ENCODE peak calls at places on chromosomes 6 and 20, in eight cellular contexts. Q, O, E, K, X, P, S and M are unnamed samples.

GRCh38 chr20:16459019-16459700 is 114.1 kb downstream of the KIF16B start:
- DNase-seq in X (no peak), Q (no peak), P (peak), E (peak), S (no peak), K (no peak), O (no peak), M (peak)

GRCh38 chr20:63138855-63139341 is 77.0 kb downstream of the YTHDF1 start:
- DNase-seq in Q (peak), P (peak), S (no peak), E (no peak), O (no peak), K (no peak), X (no peak), M (no peak)

GRCh38 chr6:136051140-136051775 is 198.9 kb downstream of the MTFR2 start:
- DNase-seq in X (no peak), E (peak), P (peak), K (peak), Q (no peak), S (no peak), O (no peak), M (no peak)

GRCh38 chr6:112216699-112217551 is 37.4 kb downstream of the LAMA4 start:
- DNase-seq in K (no peak), Q (no peak), X (no peak), O (no peak), P (peak), S (no peak), E (no peak), M (no peak)

GRCh38 chr6:160221423-160221822 is 37.2 kb downstream of the SLC22A2 start:
- DNase-seq in E (no peak), K (no peak), P (peak), S (no peak), Q (no peak), O (no peak), X (no peak), M (no peak)

GRCh38 chr6:134145786-134146185 is 93.4 kb upstream of the SLC2A12 start:
- DNase-seq in E (no peak), P (peak), K (no peak), Q (no peak), O (no peak), X (no peak), S (no peak), M (no peak)

GRCh38 chr6:70638468-70638867 is 29.2 kb upstream of the SMAP1 start:
- DNase-seq in K (no peak), Q (no peak), E (no peak), S (no peak), O (no peak), P (no peak), X (no peak), M (no peak)

GRCh38 chr6:162237331-162237730 is 490.2 kb downstream of the PRKN start:
- DNase-seq in X (peak), O (no peak), S (no peak), E (no peak), Q (no peak), K (no peak), P (no peak), M (no peak)

GRCh38 chr6:788058-788457 is 95.1 kb upstream of the EXOC2 start:
- DNase-seq in K (no peak), E (no peak), Q (no peak), P (no peak), S (no peak), O (no peak), X (no peak), M (no peak)

GRCh38 chr20:57779401-57780003 is 69.7 kb upstream of the PMEPA1 start:
- DNase-seq in K (no peak), P (no peak), X (no peak), E (no peak), O (no peak), S (peak), Q (peak), M (no peak)

GRCh38 chr6:157304840-157305675 is 18.3 kb downstream of the TMEM242 start:
- DNase-seq in X (no peak), E (no peak), K (no peak), P (peak), Q (no peak), O (no peak), S (no peak), M (peak)

GRCh38 chr20:39944861-39945260 is 744.2 kb downstream of the MAFB start:
- DNase-seq in K (no peak), X (no peak), O (no peak), S (no peak), Q (no peak), P (no peak), E (no peak), M (no peak)

GRCh38 chr6:42086046-42086664 is 35.8 kb downstream of the TAF8 start:
- DNase-seq in K (no peak), E (no peak), S (no peak), P (no peak), O (no peak), Q (no peak), X (no peak), M (no peak)

GRCh38 chr6:109690373-109690739 is 646 bp downstream of the AK9 start:
- DNase-seq in K (peak), Q (peak), X (peak), S (no peak), O (peak), P (no peak), E (peak), M (peak)

GRCh38 chr6:142542704-142543233 is 241.0 kb downstream of the ADGRG6 start:
- DNase-seq in Q (no peak), K (no peak), S (no peak), P (peak), E (peak), X (no peak), O (peak), M (peak)

GRCh38 chr20:24389686-24390085 is 79.7 kb upstream of the SYNDIG1 start:
- DNase-seq in E (peak), K (peak), X (no peak), P (no peak), Q (no peak), O (no peak), S (no peak), M (no peak)

GRCh38 chr6:13733178-13733851 is 21.7 kb upstream of the RANBP9 start:
- DNase-seq in Q (peak), O (peak), X (no peak), K (no peak), E (peak), S (no peak), P (peak), M (peak)

GRCh38 chr20:25539742-25540201 is 45.6 kb downstream of the NINL start:
- DNase-seq in E (no peak), O (no peak), K (no peak), Q (no peak), P (peak), X (no peak), S (no peak), M (no peak)

GRCh38 chr20:25045343-25045712 is 12.6 kb downstream of the ACSS1 start:
- DNase-seq in Q (peak), P (no peak), O (no peak), S (peak), K (no peak), X (no peak), E (no peak), M (peak)

GRCh38 chr20:32449890-32450401 is 91.8 kb downstream of the ASXL1 start:
- DNase-seq in O (no peak), K (no peak), E (no peak), Q (no peak), P (no peak), S (no peak), X (no peak), M (no peak)

GRCh38 chr6:137316626-137317025 is 97.4 kb upstream of the IFNGR1 start:
- DNase-seq in Q (no peak), K (no peak), E (no peak), S (no peak), O (no peak), X (no peak), P (no peak), M (no peak)

GRCh38 chr20:17287998-17288397 is 61.2 kb downstream of the PCSK2 start:
- DNase-seq in P (no peak), Q (no peak), O (no peak), E (no peak), X (no peak), S (no peak), K (no peak), M (no peak)

GRCh38 chr6:125759184-125759902 is 9.9 kb downstream of the HEY2 start:
- DNase-seq in Q (no peak), E (no peak), P (no peak), K (no peak), S (peak), O (peak), X (peak), M (no peak)

GRCh38 chr20:17500271-17500670 is 30.9 kb downstream of the BFSP1 start:
- DNase-seq in S (peak), Q (no peak), X (no peak), E (no peak), K (no peak), O (no peak), P (no peak), M (no peak)

GRCh38 chr20:4158466-4159050 is 143.2 kb upstream of the RNF24 start:
- DNase-seq in S (no peak), P (no peak), X (no peak), K (no peak), Q (no peak), E (no peak), O (no peak), M (no peak)

GRCh38 chr6:35480176-35480575 is 12.0 kb downstream of the RPL10A start:
- DNase-seq in E (no peak), X (no peak), P (no peak), K (no peak), S (no peak), O (no peak), Q (no peak), M (no peak)

GRCh38 chr6:5214570-5215052 is 46.1 kb downstream of the LYRM4 start:
- DNase-seq in X (peak), Q (no peak), E (peak), P (no peak), K (no peak), S (no peak), O (peak), M (no peak)

GRCh38 chr20:1696521-1697209 is 39.1 kb upstream of the SIRPG start:
- DNase-seq in O (no peak), K (no peak), E (no peak), Q (no peak), P (no peak), X (no peak), S (no peak), M (no peak)

GRCh38 chr6:43737272-43738081 is 32.5 kb upstream of the VEGFA start:
- DNase-seq in P (no peak), X (no peak), E (peak), O (peak), K (no peak), S (peak), Q (peak), M (no peak)

GRCh38 chr20:7361321-7361720 is 578.9 kb downstream of the HAO1 start:
- DNase-seq in P (no peak), S (no peak), X (peak), Q (no peak), K (no peak), O (no peak), E (no peak), M (no peak)

GRCh38 chr6:167781066-167781767 is 45.5 kb upstream of the AFDN start:
- DNase-seq in S (peak), O (no peak), P (no peak), E (no peak), Q (no peak), X (no peak), K (no peak), M (no peak)

GRCh38 chr6:37525460-37526357 is 26.0 kb upstream of the CCDC167 start:
- DNase-seq in S (no peak), Q (no peak), O (no peak), K (no peak), E (no peak), X (peak), P (peak), M (no peak)

GRCh38 chr6:157597461-157598312 is 216.7 kb downstream of the ZDHHC14 start:
- DNase-seq in K (no peak), Q (no peak), O (peak), P (no peak), E (peak), S (no peak), X (peak), M (no peak)

GRCh38 chr6:28867078-28867414 is 56.7 kb downstream of the TRIM27 start:
- DNase-seq in O (no peak), S (no peak), K (no peak), Q (no peak), X (no peak), P (peak), E (no peak), M (no peak)

GRCh38 chr20:1707588-1708449 is 50.2 kb upstream of the SIRPG start:
- DNase-seq in X (no peak), P (no peak), E (no peak), S (no peak), K (no peak), Q (no peak), O (no peak), M (no peak)

GRCh38 chr6:161139766-161140553 is 133.9 kb downstream of the AGPAT4 start:
- DNase-seq in X (no peak), Q (no peak), O (peak), S (no peak), P (peak), E (no peak), K (no peak), M (peak)

GRCh38 chr6:39029156-39030011 is 19.2 kb upstream of the GLP1R start:
- DNase-seq in E (no peak), P (no peak), S (no peak), X (peak), Q (no peak), O (no peak), K (no peak), M (no peak)

DNA sequence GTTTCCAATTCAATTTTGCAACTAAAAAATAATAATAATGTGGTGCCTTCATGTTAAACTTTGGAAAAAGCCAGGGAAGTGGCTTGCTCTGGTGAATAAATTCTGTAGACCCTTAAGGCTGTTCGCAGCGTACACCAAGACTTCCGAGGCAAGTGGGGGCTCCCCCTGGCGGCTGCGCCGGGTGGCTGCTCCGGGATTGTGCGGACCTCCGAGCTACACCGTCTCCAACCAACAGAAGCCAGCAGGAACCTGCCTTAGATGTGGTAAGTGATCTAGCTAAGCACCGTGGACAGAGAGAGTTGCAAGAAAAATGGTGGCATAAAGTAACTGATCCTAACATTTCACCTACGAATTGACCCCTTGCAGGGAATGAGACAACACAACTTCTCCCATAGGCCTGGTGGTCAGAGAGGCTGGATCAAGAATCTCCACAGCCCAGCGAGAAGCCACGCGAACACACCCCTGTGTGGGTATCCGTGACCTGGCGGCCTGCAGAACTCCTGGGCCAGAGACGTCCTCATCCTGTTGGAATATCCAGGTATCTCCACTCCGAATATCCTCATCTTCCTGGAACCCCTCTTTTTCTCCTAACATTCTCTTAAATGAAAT is 69.6 kb downstream of the TBXT start:
- DNase-seq in Q (peak), X (peak), K (no peak), O (peak), P (peak), S (no peak), E (peak), M (peak)
- H3K4me3 ChIP-seq in Q (peak), X (peak), K (no peak), O (peak), P (peak), S (peak), E (peak), M (peak)

GRCh38 chr20:53945478-53945877 is 124.9 kb downstream of the BCAS1 start:
- DNase-seq in P (no peak), S (no peak), X (no peak), O (no peak), E (no peak), K (no peak), Q (no peak), M (no peak)

GRCh38 chr20:53944796-53945195 is 125.6 kb downstream of the BCAS1 start:
- DNase-seq in E (no peak), P (no peak), O (no peak), Q (no peak), X (no peak), K (no peak), S (peak), M (no peak)

GRCh38 chr20:53942121-53942816 is 128.1 kb downstream of the BCAS1 start:
- DNase-seq in Q (no peak), K (no peak), X (peak), O (no peak), S (peak), P (peak), E (no peak), M (no peak)

GRCh38 chr20:53942973-53943372 is 127.4 kb downstream of the BCAS1 start:
- DNase-seq in P (no peak), O (no peak), E (no peak), S (peak), K (no peak), Q (no peak), X (no peak), M (no peak)

GRCh38 chr20:53943522-53944291 is 126.7 kb downstream of the BCAS1 start:
- DNase-seq in O (no peak), P (no peak), X (peak), E (peak), Q (no peak), S (peak), K (no peak), M (no peak)
- H3K4me3 ChIP-seq in O (peak), P (peak), X (no peak), E (no peak), Q (peak), S (peak), K (no peak), M (peak)

DNA sequence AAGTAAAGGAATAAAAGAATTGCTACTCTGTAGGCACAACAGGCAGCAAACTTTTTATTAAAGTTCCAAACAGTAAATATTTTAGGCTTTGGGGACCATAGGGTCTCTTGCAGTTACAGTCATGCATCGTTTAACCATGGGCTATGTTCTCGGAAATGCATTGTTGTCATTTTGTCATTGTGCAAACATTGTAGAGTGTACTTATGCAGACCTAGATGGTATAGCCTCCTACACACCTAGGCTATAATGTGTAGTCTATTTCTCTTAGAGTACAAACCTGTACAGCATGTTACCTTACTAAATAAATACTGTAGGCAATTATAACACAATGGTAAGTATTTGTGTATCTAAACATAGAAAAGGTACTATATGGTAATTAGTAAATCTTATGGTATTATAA is 54.7 kb downstream of the CDS2 start:
- DNase-seq in K (no peak), O (no peak), Q (no peak), P (no peak), S (no peak), E (no peak), X (no peak), M (no peak)
- H3K4me3 ChIP-seq in K (no peak), O (no peak), Q (no peak), P (no peak), S (peak), E (no peak), X (no peak), M (no peak)

GRCh38 chr6:132511836-132512230 is 1.1 kb downstream of the STX7 start:
- DNase-seq in X (no peak), E (no peak), P (no peak), O (no peak), K (no peak), Q (no peak), S (no peak), M (no peak)

GRCh38 chr6:132512342-132512637 is 626 bp downstream of the STX7 start:
- DNase-seq in E (no peak), K (no peak), P (no peak), Q (no peak), O (no peak), X (no peak), S (no peak), M (no peak)

GRCh38 chr6:132512638-132513632 is at the start of gene STX7:
- DNase-seq in S (peak), P (peak), Q (peak), E (peak), K (peak), O (peak), X (peak), M (peak)

GRCh38 chr6:132513821-132514545 is 1.1 kb upstream of the STX7 start:
- DNase-seq in Q (no peak), S (no peak), E (no peak), K (no peak), P (peak), O (no peak), X (no peak), M (no peak)

GRCh38 chr6:132511159-132511835 is 1.6 kb downstream of the STX7 start:
- DNase-seq in K (no peak), O (no peak), E (no peak), X (no peak), S (no peak), P (no peak), Q (no peak), M (no peak)
- H3K4me3 ChIP-seq in K (no peak), O (peak), E (peak), X (peak), S (peak), P (peak), Q (peak), M (peak)

GRCh38 chr20:36463212-36464061 is 77.9 kb upstream of the MYL9 start:
- DNase-seq in P (no peak), S (no peak), Q (no peak), E (no peak), X (no peak), O (no peak), K (no peak), M (no peak)
- H3K4me3 ChIP-seq in P (peak), S (peak), Q (peak), E (peak), X (peak), O (peak), K (peak), M (peak)

GRCh38 chr6:143543435-143543834 is 31.9 kb upstream of the FUCA2 start:
- DNase-seq in S (no peak), E (no peak), O (no peak), X (no peak), P (no peak), K (no peak), Q (no peak), M (no peak)
- H3K4me3 ChIP-seq in S (no peak), E (no peak), O (no peak), X (no peak), P (no peak), K (no peak), Q (no peak), M (no peak)

DNA sequence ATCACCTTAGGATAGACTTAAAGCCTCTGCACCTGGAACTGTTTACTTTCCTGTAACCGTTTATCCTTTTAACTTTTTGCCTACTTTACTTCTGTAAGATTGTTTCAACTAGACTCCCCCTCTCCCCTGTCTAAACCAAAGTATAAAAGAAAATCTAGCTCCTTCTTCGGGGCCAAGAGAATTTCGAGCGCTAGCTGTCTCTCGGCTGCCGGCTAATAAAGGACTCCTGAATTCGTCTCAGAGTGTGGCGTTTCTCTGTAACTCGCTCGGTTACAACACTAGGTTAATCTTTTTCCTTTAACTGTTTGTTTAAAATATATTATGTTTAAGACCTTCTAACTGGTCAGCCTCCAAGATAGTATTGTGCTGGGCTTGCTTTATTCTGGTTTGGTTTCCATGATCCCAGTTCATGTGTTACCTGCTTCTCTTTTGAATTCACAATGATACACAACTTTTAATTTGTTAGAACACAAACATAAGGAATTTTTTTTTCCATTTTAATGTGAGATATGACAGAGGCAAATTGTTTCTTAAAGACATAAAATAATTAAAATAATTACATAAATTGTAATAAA is 8.7 kb upstream of the NQO2 start:
- DNase-seq in E (no peak), P (no peak), K (no peak), X (no peak), Q (no peak), S (no peak), O (no peak), M (no peak)
- H3K4me3 ChIP-seq in E (peak), P (peak), K (peak), X (peak), Q (peak), S (peak), O (peak), M (peak)